ENCODE peak calls at places on chromosomes 2 and 18, in five cellular contexts. One of them, this sample, is unnamed.

GRCh38 chr18:29588446-29589100 is 1411.6 kb upstream of the CDH2 start:
- DNase-seq in NCI-H1092 treated with DMSO at 0.1 percent for 48 hours: no peak
- DNase-seq in substantia nigra: no peak
- DNase-seq in activated CD4-positive, alpha-beta memory T cell treated with anti-CD3 and anti-CD28 coated beads, Interleukin-2, amount 10 ng/mL, durations not matched to agents 7 days and 5 days: no peak
- DNase-seq in right lobe of liver: no peak
- DNase-seq in this sample: no peak

GRCh38 chr2:207867905-207868304 is 98.2 kb upstream of the FZD5 start:
- DNase-seq in NCI-H1092 treated with DMSO at 0.1 percent for 48 hours: no peak
- DNase-seq in substantia nigra: no peak
- DNase-seq in activated CD4-positive, alpha-beta memory T cell treated with anti-CD3 and anti-CD28 coated beads, Interleukin-2, amount 10 ng/mL, durations not matched to agents 7 days and 5 days: no peak
- DNase-seq in right lobe of liver: no peak
- DNase-seq in this sample: no peak

GRCh38 chr18:34913837-34914755 is 127.1 kb upstream of the MAPRE2 start:
- DNase-seq in NCI-H1092 treated with DMSO at 0.1 percent for 48 hours: no peak
- DNase-seq in substantia nigra: peak
- DNase-seq in activated CD4-positive, alpha-beta memory T cell treated with anti-CD3 and anti-CD28 coated beads, Interleukin-2, amount 10 ng/mL, durations not matched to agents 7 days and 5 days: no peak
- DNase-seq in right lobe of liver: no peak
- DNase-seq in this sample: peak

GRCh38 chr2:1995987-1996386 is 251.7 kb upstream of the PXDN start:
- DNase-seq in NCI-H1092 treated with DMSO at 0.1 percent for 48 hours: no peak
- DNase-seq in substantia nigra: no peak
- DNase-seq in activated CD4-positive, alpha-beta memory T cell treated with anti-CD3 and anti-CD28 coated beads, Interleukin-2, amount 10 ng/mL, durations not matched to agents 7 days and 5 days: peak
- DNase-seq in right lobe of liver: no peak
- DNase-seq in this sample: peak

GRCh38 chr2:129880971-129881370 is 98.5 kb upstream of the RAB6C start:
- DNase-seq in NCI-H1092 treated with DMSO at 0.1 percent for 48 hours: no peak
- DNase-seq in substantia nigra: no peak
- DNase-seq in activated CD4-positive, alpha-beta memory T cell treated with anti-CD3 and anti-CD28 coated beads, Interleukin-2, amount 10 ng/mL, durations not matched to agents 7 days and 5 days: no peak
- DNase-seq in right lobe of liver: no peak
- DNase-seq in this sample: no peak

GRCh38 chr2:218317232-218317630 is 24.9 kb upstream of the TMBIM1 start:
- DNase-seq in NCI-H1092 treated with DMSO at 0.1 percent for 48 hours: no peak
- DNase-seq in substantia nigra: no peak
- DNase-seq in activated CD4-positive, alpha-beta memory T cell treated with anti-CD3 and anti-CD28 coated beads, Interleukin-2, amount 10 ng/mL, durations not matched to agents 7 days and 5 days: no peak
- DNase-seq in right lobe of liver: no peak
- DNase-seq in this sample: no peak

GRCh38 chr2:213316001-213316735 is 31.9 kb downstream of the SPAG16 start:
- DNase-seq in NCI-H1092 treated with DMSO at 0.1 percent for 48 hours: no peak
- DNase-seq in substantia nigra: no peak
- DNase-seq in activated CD4-positive, alpha-beta memory T cell treated with anti-CD3 and anti-CD28 coated beads, Interleukin-2, amount 10 ng/mL, durations not matched to agents 7 days and 5 days: no peak
- DNase-seq in right lobe of liver: no peak
- DNase-seq in this sample: no peak

GRCh38 chr2:236718207-236718992 is 148.8 kb downstream of the ACKR3 start:
- DNase-seq in NCI-H1092 treated with DMSO at 0.1 percent for 48 hours: no peak
- DNase-seq in substantia nigra: no peak
- DNase-seq in activated CD4-positive, alpha-beta memory T cell treated with anti-CD3 and anti-CD28 coated beads, Interleukin-2, amount 10 ng/mL, durations not matched to agents 7 days and 5 days: no peak
- DNase-seq in right lobe of liver: no peak
- DNase-seq in this sample: no peak

GRCh38 chr2:128180031-128180430 is 89.0 kb downstream of the UGGT1 start:
- DNase-seq in NCI-H1092 treated with DMSO at 0.1 percent for 48 hours: no peak
- DNase-seq in substantia nigra: no peak
- DNase-seq in activated CD4-positive, alpha-beta memory T cell treated with anti-CD3 and anti-CD28 coated beads, Interleukin-2, amount 10 ng/mL, durations not matched to agents 7 days and 5 days: no peak
- DNase-seq in right lobe of liver: no peak
- DNase-seq in this sample: no peak

GRCh38 chr2:44753552-44754285 is 187.8 kb upstream of the SIX3 start:
- DNase-seq in NCI-H1092 treated with DMSO at 0.1 percent for 48 hours: no peak
- DNase-seq in substantia nigra: no peak
- DNase-seq in activated CD4-positive, alpha-beta memory T cell treated with anti-CD3 and anti-CD28 coated beads, Interleukin-2, amount 10 ng/mL, durations not matched to agents 7 days and 5 days: peak
- DNase-seq in right lobe of liver: no peak
- DNase-seq in this sample: no peak

GRCh38 chr2:160229591-160229990 is 29.5 kb upstream of the ITGB6 start:
- DNase-seq in NCI-H1092 treated with DMSO at 0.1 percent for 48 hours: no peak
- DNase-seq in substantia nigra: no peak
- DNase-seq in activated CD4-positive, alpha-beta memory T cell treated with anti-CD3 and anti-CD28 coated beads, Interleukin-2, amount 10 ng/mL, durations not matched to agents 7 days and 5 days: no peak
- DNase-seq in right lobe of liver: no peak
- DNase-seq in this sample: no peak

GRCh38 chr2:705971-706511 is 28.8 kb upstream of the TMEM18 start:
- DNase-seq in NCI-H1092 treated with DMSO at 0.1 percent for 48 hours: no peak
- DNase-seq in substantia nigra: no peak
- DNase-seq in activated CD4-positive, alpha-beta memory T cell treated with anti-CD3 and anti-CD28 coated beads, Interleukin-2, amount 10 ng/mL, durations not matched to agents 7 days and 5 days: no peak
- DNase-seq in right lobe of liver: no peak
- DNase-seq in this sample: no peak

GRCh38 chr2:101846973-101847372 is 144.8 kb upstream of the IL1R2 start:
- DNase-seq in NCI-H1092 treated with DMSO at 0.1 percent for 48 hours: no peak
- DNase-seq in substantia nigra: no peak
- DNase-seq in activated CD4-positive, alpha-beta memory T cell treated with anti-CD3 and anti-CD28 coated beads, Interleukin-2, amount 10 ng/mL, durations not matched to agents 7 days and 5 days: no peak
- DNase-seq in right lobe of liver: no peak
- DNase-seq in this sample: no peak

GRCh38 chr2:167924556-167924955 is 322.8 kb downstream of the STK39 start:
- DNase-seq in NCI-H1092 treated with DMSO at 0.1 percent for 48 hours: no peak
- DNase-seq in substantia nigra: no peak
- DNase-seq in activated CD4-positive, alpha-beta memory T cell treated with anti-CD3 and anti-CD28 coated beads, Interleukin-2, amount 10 ng/mL, durations not matched to agents 7 days and 5 days: no peak
- DNase-seq in right lobe of liver: no peak
- DNase-seq in this sample: no peak

GRCh38 chr2:187985923-187986322 is 305.8 kb upstream of the GULP1 start:
- DNase-seq in NCI-H1092 treated with DMSO at 0.1 percent for 48 hours: no peak
- DNase-seq in substantia nigra: no peak
- DNase-seq in activated CD4-positive, alpha-beta memory T cell treated with anti-CD3 and anti-CD28 coated beads, Interleukin-2, amount 10 ng/mL, durations not matched to agents 7 days and 5 days: no peak
- DNase-seq in right lobe of liver: no peak
- DNase-seq in this sample: no peak

GRCh38 chr2:98049991-98050519 is 36.9 kb upstream of the VWA3B start:
- DNase-seq in NCI-H1092 treated with DMSO at 0.1 percent for 48 hours: no peak
- DNase-seq in substantia nigra: no peak
- DNase-seq in activated CD4-positive, alpha-beta memory T cell treated with anti-CD3 and anti-CD28 coated beads, Interleukin-2, amount 10 ng/mL, durations not matched to agents 7 days and 5 days: no peak
- DNase-seq in right lobe of liver: no peak
- DNase-seq in this sample: no peak

GRCh38 chr18:41038071-41038470 is 917.0 kb upstream of the PIK3C3 start:
- DNase-seq in NCI-H1092 treated with DMSO at 0.1 percent for 48 hours: no peak
- DNase-seq in substantia nigra: no peak
- DNase-seq in activated CD4-positive, alpha-beta memory T cell treated with anti-CD3 and anti-CD28 coated beads, Interleukin-2, amount 10 ng/mL, durations not matched to agents 7 days and 5 days: no peak
- DNase-seq in right lobe of liver: no peak
- DNase-seq in this sample: no peak

GRCh38 chr2:162050513-162050961 is 23.5 kb downstream of the DPP4 start:
- DNase-seq in NCI-H1092 treated with DMSO at 0.1 percent for 48 hours: no peak
- DNase-seq in substantia nigra: no peak
- DNase-seq in activated CD4-positive, alpha-beta memory T cell treated with anti-CD3 and anti-CD28 coated beads, Interleukin-2, amount 10 ng/mL, durations not matched to agents 7 days and 5 days: no peak
- DNase-seq in right lobe of liver: no peak
- DNase-seq in this sample: no peak

GRCh38 chr2:236826727-236827126 is 257.1 kb downstream of the ACKR3 start:
- DNase-seq in NCI-H1092 treated with DMSO at 0.1 percent for 48 hours: no peak
- DNase-seq in substantia nigra: no peak
- DNase-seq in activated CD4-positive, alpha-beta memory T cell treated with anti-CD3 and anti-CD28 coated beads, Interleukin-2, amount 10 ng/mL, durations not matched to agents 7 days and 5 days: no peak
- DNase-seq in right lobe of liver: no peak
- DNase-seq in this sample: no peak

GRCh38 chr2:150466770-150467640 is 20.5 kb downstream of the RND3 start:
- DNase-seq in NCI-H1092 treated with DMSO at 0.1 percent for 48 hours: no peak
- DNase-seq in substantia nigra: no peak
- DNase-seq in activated CD4-positive, alpha-beta memory T cell treated with anti-CD3 and anti-CD28 coated beads, Interleukin-2, amount 10 ng/mL, durations not matched to agents 7 days and 5 days: no peak
- DNase-seq in right lobe of liver: no peak
- DNase-seq in this sample: no peak

GRCh38 chr18:25898965-25899364 is 191.4 kb downstream of the SS18 start:
- DNase-seq in NCI-H1092 treated with DMSO at 0.1 percent for 48 hours: no peak
- DNase-seq in substantia nigra: no peak
- DNase-seq in activated CD4-positive, alpha-beta memory T cell treated with anti-CD3 and anti-CD28 coated beads, Interleukin-2, amount 10 ng/mL, durations not matched to agents 7 days and 5 days: no peak
- DNase-seq in right lobe of liver: no peak
- DNase-seq in this sample: no peak

GRCh38 chr18:45589559-45590041 is 25.7 kb upstream of the SLC14A2 start:
- DNase-seq in NCI-H1092 treated with DMSO at 0.1 percent for 48 hours: no peak
- DNase-seq in substantia nigra: no peak
- DNase-seq in activated CD4-positive, alpha-beta memory T cell treated with anti-CD3 and anti-CD28 coated beads, Interleukin-2, amount 10 ng/mL, durations not matched to agents 7 days and 5 days: no peak
- DNase-seq in right lobe of liver: no peak
- DNase-seq in this sample: no peak

GRCh38 chr2:143000599-143000998 is 123.1 kb downstream of the KYNU start:
- DNase-seq in NCI-H1092 treated with DMSO at 0.1 percent for 48 hours: no peak
- DNase-seq in substantia nigra: no peak
- DNase-seq in activated CD4-positive, alpha-beta memory T cell treated with anti-CD3 and anti-CD28 coated beads, Interleukin-2, amount 10 ng/mL, durations not matched to agents 7 days and 5 days: no peak
- DNase-seq in right lobe of liver: no peak
- DNase-seq in this sample: no peak

GRCh38 chr2:232039086-232039485 is 77.6 kb downstream of the DIS3L2 start:
- DNase-seq in NCI-H1092 treated with DMSO at 0.1 percent for 48 hours: no peak
- DNase-seq in substantia nigra: no peak
- DNase-seq in activated CD4-positive, alpha-beta memory T cell treated with anti-CD3 and anti-CD28 coated beads, Interleukin-2, amount 10 ng/mL, durations not matched to agents 7 days and 5 days: no peak
- DNase-seq in right lobe of liver: no peak
- DNase-seq in this sample: peak

GRCh38 chr18:21669736-21670135 is 34.8 kb downstream of the ABHD3 start:
- DNase-seq in NCI-H1092 treated with DMSO at 0.1 percent for 48 hours: no peak
- DNase-seq in substantia nigra: no peak
- DNase-seq in activated CD4-positive, alpha-beta memory T cell treated with anti-CD3 and anti-CD28 coated beads, Interleukin-2, amount 10 ng/mL, durations not matched to agents 7 days and 5 days: no peak
- DNase-seq in right lobe of liver: no peak
- DNase-seq in this sample: no peak

GRCh38 chr2:22011048-22011447 is 887.3 kb downstream of the TDRD15 start:
- DNase-seq in NCI-H1092 treated with DMSO at 0.1 percent for 48 hours: no peak
- DNase-seq in substantia nigra: no peak
- DNase-seq in activated CD4-positive, alpha-beta memory T cell treated with anti-CD3 and anti-CD28 coated beads, Interleukin-2, amount 10 ng/mL, durations not matched to agents 7 days and 5 days: no peak
- DNase-seq in right lobe of liver: no peak
- DNase-seq in this sample: no peak

GRCh38 chr2:101844055-101844635 is 146.6 kb downstream of the MAP4K4 start:
- DNase-seq in NCI-H1092 treated with DMSO at 0.1 percent for 48 hours: no peak
- DNase-seq in substantia nigra: no peak
- DNase-seq in activated CD4-positive, alpha-beta memory T cell treated with anti-CD3 and anti-CD28 coated beads, Interleukin-2, amount 10 ng/mL, durations not matched to agents 7 days and 5 days: no peak
- DNase-seq in right lobe of liver: no peak
- DNase-seq in this sample: no peak